ENCODE peak calls at places on chromosomes 1 and 21, in ten cellular contexts. J is AG09309; Q is activated CD4-positive, CD25-positive, alpha-beta regulatory T cell; V is colonic mucosa; B is uterus; W is tibial nerve; P is Calu3; E is AG08395; S is B cell; O is lower lobe of right lung. F is an unnamed sample.

GRCh38 chr1:12537906-12538461 is 80.0 kb downstream of the DHRS3 start:
- DNase-seq in B (no peak), O (peak; percentile 28), S (no peak), V (no peak), E (no peak), W (no peak), J (no peak), Q (no peak), P (no peak), F (peak; percentile 3)

GRCh38 chr1:66152034-66152433 is 359.3 kb downstream of the PDE4B start:
- DNase-seq in E (no peak), V (no peak), W (no peak), B (no peak), Q (no peak), O (no peak), P (no peak), S (no peak), J (no peak), F (no peak)

GRCh38 chr1:54137532-54138061 is 15.2 kb downstream of the CDCP2 start:
- DNase-seq in S (no peak), P (no peak), J (peak; percentile 55), B (peak; percentile 62), O (no peak), V (no peak), E (peak; percentile 56), W (no peak), Q (no peak), F (no peak)

GRCh38 chr1:164369698-164370365 is 189.2 kb upstream of the PBX1 start:
- DNase-seq in S (no peak), J (peak; percentile 18), V (no peak), B (no peak), Q (no peak), O (no peak), P (no peak), W (no peak), E (no peak), F (no peak)

GRCh38 chr1:223074427-223074826 is 68.6 kb downstream of the TLR5 start:
- DNase-seq in Q (no peak), E (no peak), P (no peak), J (no peak), S (no peak), B (no peak), V (no peak), O (no peak), W (no peak), F (no peak)

GRCh38 chr1:40313329-40313957 is 3.6 kb downstream of the COL9A2 start:
- DNase-seq in O (no peak), V (no peak), B (no peak), Q (no peak), P (no peak), E (no peak), J (no peak), W (no peak), S (peak; percentile 57), F (no peak)

GRCh38 chr1:212655668-212656440 is 43.8 kb downstream of the BATF3 start:
- DNase-seq in E (peak; percentile 72), Q (no peak), J (no peak), W (no peak), O (no peak), P (peak; percentile 38), B (no peak), V (no peak), S (no peak), F (no peak)

GRCh38 chr1:153352523-153352922 is 3.9 kb upstream of the PGLYRP4 start:
- DNase-seq in J (peak; percentile 18), S (peak; percentile 71), P (peak; percentile 73), W (peak; percentile 53), V (peak; percentile 72), B (peak; percentile 68), Q (peak; percentile 7), E (peak; percentile 82), O (peak; percentile 79), F (peak; percentile 62)

GRCh38 chr21:34077888-34078287 is 4.5 kb downstream of the MRPS6 start:
- DNase-seq in S (no peak), Q (no peak), W (no peak), B (no peak), V (no peak), O (no peak), E (no peak), P (no peak), J (no peak), F (no peak)

GRCh38 chr1:3349161-3349967 is 105.1 kb upstream of the ARHGEF16 start:
- DNase-seq in W (no peak), J (no peak), E (no peak), P (peak; percentile 49), B (no peak), Q (no peak), S (no peak), O (no peak), V (no peak), F (no peak)

GRCh38 chr1:209249280-209249670 is 334.2 kb upstream of the CAMK1G start:
- DNase-seq in B (no peak), O (no peak), S (no peak), V (no peak), P (no peak), J (no peak), E (no peak), W (no peak), Q (no peak), F (no peak)

GRCh38 chr1:227944931-227945890 is 2.5 kb downstream of the WNT9A start:
- DNase-seq in W (no peak), E (no peak), B (no peak), V (peak; percentile 18), Q (no peak), S (no peak), J (no peak), O (no peak), P (no peak), F (no peak)

GRCh38 chr1:80258659-80259058 is 1252.1 kb upstream of the ADGRL4 start:
- DNase-seq in P (no peak), W (no peak), J (no peak), B (no peak), V (no peak), S (no peak), Q (no peak), E (no peak), O (no peak), F (no peak)

GRCh38 chr1:24069817-24070216 is 42.1 kb downstream of the MYOM3 start:
- DNase-seq in P (no peak), Q (no peak), S (no peak), V (no peak), E (no peak), W (no peak), J (no peak), O (peak; percentile 16), B (no peak), F (peak; percentile 10)

GRCh38 chr1:47522890-47523811 is 85.3 kb downstream of the FOXD2 start:
- DNase-seq in V (no peak), P (no peak), B (no peak), W (no peak), E (no peak), S (no peak), Q (no peak), O (no peak), J (no peak), F (no peak)

GRCh38 chr1:212256404-212256803 is 28.8 kb upstream of the PPP2R5A start:
- DNase-seq in P (no peak), V (no peak), J (no peak), O (peak; percentile 56), B (no peak), S (peak; percentile 23), Q (no peak), E (no peak), W (no peak), F (no peak)

GRCh38 chr1:71179997-71180396 is 99.2 kb upstream of the ZRANB2 start:
- DNase-seq in V (no peak), S (no peak), J (no peak), Q (no peak), B (no peak), W (no peak), P (no peak), E (no peak), O (no peak), F (no peak)

GRCh38 chr1:197367631-197368030 is 99.6 kb downstream of the CRB1 start:
- DNase-seq in V (no peak), E (no peak), J (no peak), W (no peak), S (no peak), O (no peak), B (no peak), Q (no peak), P (no peak), F (no peak)

GRCh38 chr21:34027727-34028461 is 45.5 kb upstream of the MRPS6 start:
- DNase-seq in O (no peak), V (no peak), B (no peak), E (no peak), J (no peak), Q (no peak), W (no peak), P (no peak), S (no peak), F (no peak)

GRCh38 chr21:25568230-25568629 is 39.1 kb downstream of the MRPL39 start:
- DNase-seq in V (peak; percentile 22), Q (no peak), S (peak; percentile 41), J (no peak), E (no peak), W (no peak), P (no peak), O (peak; percentile 57), B (peak; percentile 25), F (peak; percentile 56)

GRCh38 chr1:242243472-242243871 is 244.6 kb upstream of the MAP1LC3C start:
- DNase-seq in E (peak; percentile 2), O (no peak), J (no peak), S (no peak), W (no peak), V (no peak), Q (no peak), B (no peak), P (no peak), F (no peak)

F was measured in left lung.